ENCODE peak calls at places on chromosomes 7 and 10, in seven cellular contexts. N, D, Y, F, Q, P and X are unnamed samples.

GRCh38 chr7:47890125-47890524 is 58.1 kb downstream of the PKD1L1 start:
- DNase-seq in N (no peak), D (no peak), Y (no peak), F (no peak), Q (no peak), P (no peak), X (no peak)

GRCh38 chr7:125382401-125382800 is 452.8 kb upstream of the POT1 start:
- DNase-seq in N (no peak), D (no peak), Y (no peak), F (no peak), Q (no peak), P (no peak), X (no peak)

GRCh38 chr10:33799944-33800323 is 465.5 kb upstream of the NRP1 start:
- DNase-seq in N (no peak), D (no peak), Y (no peak), F (no peak), Q (no peak), P (no peak), X (no peak)

GRCh38 chr10:108775911-108776475 is 1147.3 kb downstream of the XPNPEP1 start:
- DNase-seq in N (peak), D (no peak), Y (no peak), F (no peak), Q (peak), P (no peak), X (no peak)

GRCh38 chr7:127418459-127418858 is 26.0 kb upstream of the ZNF800 start:
- DNase-seq in N (no peak), D (no peak), Y (no peak), F (no peak), Q (no peak), P (no peak), X (no peak)

GRCh38 chr10:117134084-117135025 is 3.7 kb downstream of the VAX1 start:
- DNase-seq in N (no peak), D (no peak), Y (peak), F (no peak), Q (no peak), P (no peak), X (peak)

GRCh38 chr7:157337316-157338149 is 729 bp downstream of the DNAJB6 start:
- DNase-seq in N (peak), D (peak), Y (peak), F (peak), Q (peak), P (peak), X (peak)

GRCh38 chr7:140235114-140235513 is 58.3 kb upstream of the KDM7A start:
- DNase-seq in N (no peak), D (no peak), Y (no peak), F (no peak), Q (no peak), P (no peak), X (no peak)

GRCh38 chr10:73837072-73837471 is 25.7 kb upstream of the NDST2 start:
- DNase-seq in N (peak), D (no peak), Y (no peak), F (no peak), Q (peak), P (no peak), X (no peak)

GRCh38 chr7:25069900-25070443 is 55.1 kb downstream of the CYCS start:
- DNase-seq in N (peak), D (peak), Y (peak), F (no peak), Q (peak), P (no peak), X (peak)

GRCh38 chr7:80264769-80265168 is 130.1 kb downstream of the GNAI1 start:
- DNase-seq in N (no peak), D (no peak), Y (no peak), F (no peak), Q (no peak), P (no peak), X (no peak)

GRCh38 chr7:80263321-80263720 is 128.7 kb downstream of the GNAI1 start:
- DNase-seq in N (peak), D (no peak), Y (no peak), F (no peak), Q (no peak), P (no peak), X (no peak)

DNA sequence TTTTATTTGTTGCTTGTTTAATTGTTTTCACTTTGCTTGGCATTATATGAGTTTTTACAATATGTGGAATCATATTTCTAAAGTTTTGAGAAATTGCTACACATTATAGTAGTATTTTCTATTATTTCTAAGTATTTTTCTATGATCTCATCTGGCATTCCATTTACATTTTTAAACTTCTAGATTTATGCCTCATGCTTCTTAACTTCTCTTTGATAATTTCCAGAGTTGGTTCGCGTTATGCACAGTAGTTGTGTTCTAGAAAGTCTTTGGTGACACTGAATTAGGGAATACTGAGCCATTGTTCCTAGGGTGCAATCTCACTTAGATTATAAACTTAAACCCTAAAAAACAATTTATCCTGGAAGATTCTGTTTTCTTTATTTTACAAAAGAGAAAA is 129.2 kb downstream of the GNAI1 start:
- DNase-seq in N (no peak), D (no peak), Y (no peak), F (no peak), Q (no peak), P (no peak), X (no peak)
- H3K4me3 ChIP-seq in N (no peak), D (no peak), Y (no peak), F (no peak), Q (no peak), P (no peak), X (no peak)

GRCh38 chr10:93616844-93617360 is 4.6 kb downstream of the PDE6C start:
- DNase-seq in N (no peak), D (no peak), Y (no peak), F (no peak), Q (no peak), P (no peak), X (peak)

GRCh38 chr10:93612237-93612636 is at the start of gene PDE6C:
- DNase-seq in N (no peak), D (no peak), Y (no peak), F (no peak), Q (no peak), P (no peak), X (no peak)

GRCh38 chr10:93620925-93621324 is 8.6 kb downstream of the PDE6C start:
- DNase-seq in N (no peak), D (no peak), Y (no peak), F (no peak), Q (no peak), P (no peak), X (no peak)

GRCh38 chr10:93614101-93614825 is 1.9 kb downstream of the PDE6C start:
- DNase-seq in N (no peak), D (no peak), Y (no peak), F (no peak), Q (no peak), P (no peak), X (no peak)

GRCh38 chr10:93615576-93615975 is 3.2 kb downstream of the PDE6C start:
- DNase-seq in N (no peak), D (no peak), Y (no peak), F (no peak), Q (no peak), P (no peak), X (no peak)
- H3K4me3 ChIP-seq in N (no peak), D (no peak), Y (no peak), F (no peak), Q (no peak), P (no peak), X (no peak)

GRCh38 chr10:132607491-132607890 is 69.9 kb downstream of the INPP5A start:
- DNase-seq in N (no peak), D (no peak), Y (no peak), F (peak), Q (no peak), P (peak), X (no peak)
- H3K4me3 ChIP-seq in N (no peak), D (no peak), Y (no peak), F (no peak), Q (no peak), P (no peak), X (no peak)

DNA sequence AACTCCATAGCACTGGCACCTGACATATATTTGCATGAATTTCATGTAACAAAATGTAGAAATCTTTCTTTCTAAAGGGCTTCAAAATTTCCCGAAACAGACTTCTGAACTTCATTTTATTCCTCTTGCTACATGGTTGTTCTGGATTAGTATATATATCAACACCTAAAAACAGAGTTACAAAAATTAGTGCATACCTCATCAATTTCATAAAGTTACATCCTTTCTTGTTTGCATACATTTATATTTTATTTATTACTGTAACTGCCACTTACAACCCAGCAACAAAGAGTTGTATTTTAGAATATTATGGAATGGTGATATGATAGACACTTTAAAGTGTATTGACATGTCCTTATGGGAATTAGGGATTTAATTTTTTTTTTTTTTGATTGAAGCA is 2.0 kb upstream of the ITGB8 start:
- DNase-seq in N (no peak), D (no peak), Y (no peak), F (no peak), Q (no peak), P (no peak), X (no peak)
- H3K4me3 ChIP-seq in N (no peak), D (no peak), Y (no peak), F (no peak), Q (no peak), P (no peak), X (no peak)

DNA sequence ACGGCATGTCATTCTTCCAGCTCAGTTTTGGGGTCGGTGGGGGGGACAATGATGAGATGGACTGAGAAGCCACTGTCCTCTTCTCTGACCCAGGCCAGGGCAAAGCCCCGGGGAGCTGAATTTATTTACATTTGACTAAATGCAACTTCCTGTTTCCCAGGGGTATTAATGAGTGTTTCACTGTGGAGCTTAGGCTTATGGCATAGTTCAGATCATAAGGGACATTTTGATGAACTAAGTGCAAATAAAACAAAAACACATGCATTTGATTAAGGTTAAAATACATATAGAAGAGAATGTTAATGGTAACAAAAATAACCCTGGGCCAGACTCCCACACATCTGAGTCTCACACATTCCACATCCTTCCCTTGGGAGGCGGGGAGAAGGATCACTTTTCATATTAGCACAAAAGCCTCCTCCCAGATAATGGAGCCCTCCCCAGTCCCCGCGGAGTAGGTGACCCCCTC is 320.6 kb downstream of the FRMD4A start:
- DNase-seq in N (peak), D (no peak), Y (peak), F (no peak), Q (peak), P (no peak), X (peak)
- H3K4me3 ChIP-seq in N (peak), D (peak), Y (peak), F (no peak), Q (peak), P (peak), X (no peak)

DNA sequence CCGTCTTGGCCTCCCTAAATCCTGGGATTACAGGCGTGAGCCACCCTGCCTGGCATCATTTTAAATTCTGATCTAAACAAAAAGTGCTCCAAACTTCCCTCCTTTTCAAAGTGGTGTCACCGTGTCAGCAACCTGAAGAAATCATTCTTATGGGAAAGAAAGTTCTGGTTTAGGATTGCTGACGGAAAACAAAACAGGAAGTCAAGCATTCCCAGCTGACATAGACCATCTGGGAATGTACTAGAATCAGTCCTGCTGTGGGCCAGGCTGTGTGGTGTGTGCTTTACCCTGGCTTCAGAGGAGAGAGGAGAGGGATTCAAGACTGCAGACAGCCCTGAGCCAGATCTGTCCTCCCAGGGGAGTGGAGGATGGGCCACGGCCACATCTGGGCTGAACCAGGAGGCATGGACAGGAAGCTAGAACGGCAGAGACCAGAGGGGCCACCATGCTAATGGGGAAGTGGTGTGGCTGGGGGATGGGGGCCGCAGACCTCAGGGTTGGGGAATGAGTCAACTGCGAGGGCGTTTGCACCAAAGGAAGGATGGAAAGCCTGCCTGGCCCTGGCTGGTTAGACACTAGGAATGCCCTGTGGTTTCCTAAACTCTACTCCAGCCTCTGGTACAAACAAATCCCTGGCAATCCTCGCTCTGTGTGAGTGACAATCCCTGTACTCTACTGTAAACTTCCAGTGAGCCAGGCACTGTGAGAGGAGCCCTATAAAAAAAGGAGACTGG is 16.7 kb upstream of the CLIP2 start:
- DNase-seq in N (peak), D (no peak), Y (peak), F (peak), Q (peak), P (peak), X (peak)
- H3K4me3 ChIP-seq in N (no peak), D (no peak), Y (no peak), F (no peak), Q (no peak), P (no peak), X (no peak)

GRCh38 chr10:114258274-114258840 is 19.3 kb downstream of the VWA2 start:
- DNase-seq in N (no peak), D (no peak), Y (no peak), F (no peak), Q (no peak), P (no peak), X (peak)
- H3K4me3 ChIP-seq in N (no peak), D (no peak), Y (no peak), F (no peak), Q (no peak), P (no peak), X (no peak)

DNA sequence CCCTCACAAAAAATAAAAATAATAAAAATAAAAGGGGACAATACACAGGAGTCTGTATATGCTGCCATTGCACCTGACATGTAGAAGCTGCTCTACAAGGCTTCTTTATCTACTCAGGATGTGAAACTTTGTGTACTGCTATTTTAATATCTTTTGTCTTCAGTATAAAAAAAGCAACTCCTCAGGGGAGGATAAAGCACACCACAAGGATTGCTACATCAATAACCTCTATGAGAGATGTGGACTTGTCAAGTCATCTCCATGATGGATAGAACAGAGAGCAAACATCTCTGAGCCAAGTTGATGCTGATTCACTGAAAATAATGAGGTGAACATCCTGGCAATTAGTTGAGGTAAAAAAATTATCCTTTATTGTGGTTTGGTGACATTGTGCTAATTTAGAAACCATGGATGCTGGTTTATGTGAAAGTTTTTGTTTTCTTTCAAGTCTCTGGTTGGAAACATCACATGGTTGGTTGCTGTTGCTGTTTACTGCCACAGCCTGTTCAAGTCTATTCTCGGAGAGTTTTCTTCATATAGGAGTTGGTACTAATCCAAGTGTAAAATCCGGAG is 1.6 kb upstream of the HECW1 start:
- DNase-seq in N (no peak), D (no peak), Y (no peak), F (no peak), Q (no peak), P (no peak), X (no peak)
- H3K4me3 ChIP-seq in N (no peak), D (no peak), Y (no peak), F (no peak), Q (no peak), P (no peak), X (no peak)

DNA sequence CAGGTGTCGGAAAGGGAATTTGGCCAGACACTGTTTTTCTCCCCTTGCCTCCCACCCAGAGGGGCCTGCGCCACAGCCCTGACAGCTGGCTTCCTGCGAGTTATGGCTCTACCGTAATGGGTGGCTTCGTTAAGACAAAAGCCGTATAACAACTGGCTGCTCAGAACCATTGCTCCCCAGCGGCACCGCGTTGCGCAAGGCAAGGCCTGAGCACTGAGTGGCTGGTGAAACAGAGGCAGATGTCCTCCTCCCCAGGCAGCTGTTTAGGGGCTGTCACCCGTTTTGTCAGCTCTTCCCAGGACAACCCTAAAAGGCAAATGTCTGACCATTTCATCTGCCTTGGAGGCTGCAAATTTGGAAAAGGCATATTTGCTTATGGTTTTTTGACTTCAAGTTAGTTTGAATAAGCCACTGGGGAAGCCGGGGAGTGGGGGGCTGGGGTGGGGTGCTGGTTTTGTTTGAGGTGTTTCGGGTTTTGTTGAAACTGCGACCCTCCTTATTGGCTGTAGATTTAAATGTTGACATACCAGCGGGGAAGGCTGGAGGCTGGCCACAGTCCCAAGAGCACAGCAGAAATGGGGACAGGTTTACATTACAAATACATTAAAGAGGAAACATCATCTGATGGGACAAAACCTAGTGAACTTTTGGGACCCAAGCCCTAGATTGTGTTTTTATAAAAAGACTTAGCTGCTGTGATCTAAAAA is 681 bp upstream of the SPOCK2 start:
- DNase-seq in N (no peak), D (peak), Y (peak), F (no peak), Q (no peak), P (no peak), X (peak)
- H3K4me3 ChIP-seq in N (no peak), D (peak), Y (no peak), F (peak), Q (no peak), P (no peak), X (no peak)

DNA sequence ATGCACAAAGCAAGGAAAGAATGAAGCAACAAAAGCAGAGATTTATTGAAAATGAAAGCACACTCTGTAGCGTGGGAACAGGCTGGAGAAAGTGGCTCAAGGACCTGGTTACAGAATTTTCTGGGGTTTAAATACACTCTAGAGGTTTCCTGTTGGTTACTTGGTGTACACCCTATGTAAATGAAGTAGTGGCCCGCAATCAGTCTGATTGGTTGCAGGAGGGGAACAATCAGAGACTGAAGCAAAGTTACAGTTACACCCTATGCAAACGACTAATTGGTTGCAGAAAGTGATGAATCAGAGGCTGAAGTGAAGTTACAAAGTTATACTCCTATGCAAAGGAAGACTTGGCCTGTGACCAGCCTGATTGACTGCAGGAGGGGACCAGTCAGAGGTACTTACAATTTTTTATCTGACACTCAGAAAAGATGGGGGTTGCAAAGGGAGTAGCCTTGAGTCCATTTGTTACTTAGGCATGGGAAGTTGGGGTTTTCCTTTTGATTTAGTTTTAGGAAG is 3.6 kb upstream of the MTPN start:
- DNase-seq in N (peak), D (peak), Y (peak), F (no peak), Q (peak), P (no peak), X (no peak)
- H3K4me3 ChIP-seq in N (peak), D (peak), Y (no peak), F (peak), Q (no peak), P (no peak), X (no peak)